ENCODE peak calls at places on chromosomes 12 and 14, in nine cellular contexts. D is K562, K is HFF-Myc, Q is transverse colon, X is neural progenitor cell, L is left lung, H is MM.1S, F is psoas muscle, P is fibroblast of mammary gland. W is an unnamed sample.

GRCh38 chr12:98725481-98726247 is 80.6 kb downstream of the APAF1 start:
- DNase-seq in X (peak; percentile 66), D (peak; percentile 48), L (no peak), Q (no peak), K (peak; percentile 33), H (peak; percentile 52), F (no peak), P (peak; percentile 67), W (no peak)

GRCh38 chr12:98058838-98059237 is 456.6 kb upstream of the TMPO start:
- DNase-seq in K (no peak), L (no peak), F (no peak), X (peak; percentile 52), H (no peak), Q (no peak), P (no peak), D (no peak), W (no peak)

GRCh38 chr12:123983822-123984485 is 10.9 kb downstream of the ZNF664 start:
- DNase-seq in H (peak; percentile 48), Q (peak; percentile 40), D (peak; percentile 38), L (no peak), F (no peak), K (peak; percentile 42), P (peak; percentile 79), X (peak; percentile 81), W (no peak)

GRCh38 chr14:90820958-90821357 is 4.7 kb upstream of the TTC7B start:
- DNase-seq in X (no peak), Q (peak; percentile 27), K (no peak), F (no peak), D (no peak), H (peak; percentile 77), P (peak; percentile 55), L (no peak), W (no peak)

GRCh38 chr14:95829321-95829720 is 47.3 kb upstream of the TUNAR start:
- DNase-seq in F (no peak), P (no peak), D (no peak), Q (no peak), K (no peak), H (no peak), X (no peak), L (no peak), W (no peak)

GRCh38 chr12:685388-685787 is 22.1 kb upstream of the NINJ2 start:
- DNase-seq in K (no peak), X (no peak), L (no peak), F (no peak), H (peak; percentile 26), Q (peak; percentile 47), D (no peak), P (no peak), W (no peak)

GRCh38 chr14:90783344-90783743 is 32.9 kb downstream of the TTC7B start:
- DNase-seq in X (no peak), H (no peak), K (no peak), D (no peak), L (no peak), F (no peak), P (no peak), Q (no peak), W (no peak)

GRCh38 chr12:48977290-48978281 is 536 bp upstream of the WNT1 start:
- DNase-seq in K (no peak), F (peak; percentile 75), Q (peak; percentile 71), X (peak; percentile 82), D (peak; percentile 83), H (peak; percentile 65), P (peak; percentile 65), L (peak; percentile 95), W (no peak)

GRCh38 chr12:95943231-95943842 is at the start of gene AMDHD1:
- DNase-seq in H (peak; percentile 56), Q (peak; percentile 62), D (no peak), P (peak; percentile 36), K (no peak), L (peak; percentile 92), X (peak; percentile 81), F (peak; percentile 61), W (no peak)

GRCh38 chr14:52950410-52950897 is 396 bp downstream of the FERMT2 start:
- DNase-seq in F (peak; percentile 65), X (peak; percentile 74), K (peak; percentile 32), L (peak; percentile 82), P (peak; percentile 44), H (no peak), D (peak; percentile 6), Q (peak; percentile 38), W (no peak)

GRCh38 chr12:54592316-54592715 is 3.9 kb upstream of the PPP1R1A start:
- DNase-seq in P (peak; percentile 46), H (no peak), L (no peak), Q (no peak), K (no peak), F (no peak), D (no peak), X (no peak), W (no peak)

GRCh38 chr14:67385120-67385519 is 25.0 kb downstream of the EIF2S1 start:
- DNase-seq in H (no peak), D (no peak), P (no peak), Q (no peak), L (no peak), K (no peak), X (no peak), F (no peak), W (no peak)

GRCh38 chr12:103956515-103957027 is 9.1 kb upstream of the TDG start:
- DNase-seq in D (no peak), X (no peak), P (no peak), Q (no peak), L (no peak), F (no peak), H (peak; percentile 27), K (no peak), W (no peak)

GRCh38 chr12:112381421-112381897 is 772 bp downstream of the HECTD4 start:
- DNase-seq in P (no peak), K (no peak), X (peak; percentile 62), D (no peak), F (peak; percentile 18), L (no peak), Q (peak; percentile 50), H (peak; percentile 69), W (no peak)

GRCh38 chr12:40565029-40565633 is 127.1 kb upstream of the CNTN1 start:
- DNase-seq in L (no peak), Q (no peak), D (no peak), H (no peak), P (no peak), F (no peak), X (no peak), K (no peak), W (no peak)

DNA sequence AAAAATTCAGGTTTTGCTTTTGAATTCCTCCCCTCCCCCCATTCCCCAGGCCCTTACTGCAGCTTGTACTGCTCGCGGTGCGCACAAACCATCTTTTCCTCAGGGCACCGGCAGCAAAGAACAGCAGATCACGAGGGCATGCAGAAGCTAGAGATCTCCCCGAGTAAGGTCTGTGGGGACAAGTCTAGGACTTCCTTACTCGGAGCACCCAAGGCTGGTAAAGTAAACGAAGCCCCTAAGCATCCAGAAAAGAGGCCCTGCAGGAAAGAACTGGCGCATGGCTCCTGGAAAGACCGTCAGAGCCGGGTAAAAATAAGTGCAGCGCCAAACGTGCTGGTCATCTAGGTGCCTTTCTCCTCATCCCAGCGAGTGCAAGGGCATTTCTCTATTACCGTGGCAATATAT is 709 bp downstream of the LDHB start:
- DNase-seq in D (peak; percentile 18), L (peak; percentile 43), P (peak; percentile 42), K (peak; percentile 5), F (no peak), H (peak; percentile 53), Q (peak; percentile 42), X (peak; percentile 31), W (peak; percentile 12)
- H3K4me3 ChIP-seq in D (peak overlapping the region; percentile 89), L (peak overlapping the region; percentile 79), P (peak overlapping the region; percentile 96), K (peak overlapping the region; percentile 98), F (peak overlapping the region; percentile 84), H (peak overlapping the region; percentile 95), Q (peak overlapping the region; percentile 91), X (peak overlapping the region; percentile 65), W (peak overlapping the region; percentile 86)

GRCh38 chr14:74720526-74720925 is 7.6 kb downstream of the FCF1 start:
- DNase-seq in K (no peak), H (no peak), Q (no peak), D (no peak), P (peak; percentile 20), F (no peak), L (no peak), X (no peak), W (no peak)

GRCh38 chr14:74723134-74723533 is 10.2 kb downstream of the FCF1 start:
- DNase-seq in Q (no peak), L (no peak), K (no peak), D (no peak), H (no peak), X (no peak), F (no peak), P (no peak), W (no peak)
- TF ChIP-seq CTCF in Q (no peak), L (no peak), K (no peak), D (no peak), H (no peak), X (no peak), F (no peak), P (no peak), W (no peak)

GRCh38 chr14:97104029-97104428 is 306.8 kb downstream of the VRK1 start:
- DNase-seq in H (no peak), F (no peak), K (no peak), D (no peak), Q (no peak), P (no peak), L (no peak), X (no peak), W (no peak)

GRCh38 chr14:97107760-97108159 is 310.6 kb downstream of the VRK1 start:
- DNase-seq in Q (no peak), H (no peak), L (no peak), P (peak; percentile 18), X (no peak), K (no peak), D (no peak), F (no peak), W (no peak)

GRCh38 chr14:97106609-97107008 is 309.4 kb downstream of the VRK1 start:
- DNase-seq in K (no peak), L (no peak), D (no peak), F (no peak), X (no peak), H (no peak), Q (no peak), P (no peak), W (no peak)

GRCh38 chr14:97107070-97107469 is 309.9 kb downstream of the VRK1 start:
- DNase-seq in K (no peak), P (peak; percentile 54), L (no peak), H (no peak), F (no peak), Q (no peak), X (no peak), D (no peak), W (no peak)

DNA sequence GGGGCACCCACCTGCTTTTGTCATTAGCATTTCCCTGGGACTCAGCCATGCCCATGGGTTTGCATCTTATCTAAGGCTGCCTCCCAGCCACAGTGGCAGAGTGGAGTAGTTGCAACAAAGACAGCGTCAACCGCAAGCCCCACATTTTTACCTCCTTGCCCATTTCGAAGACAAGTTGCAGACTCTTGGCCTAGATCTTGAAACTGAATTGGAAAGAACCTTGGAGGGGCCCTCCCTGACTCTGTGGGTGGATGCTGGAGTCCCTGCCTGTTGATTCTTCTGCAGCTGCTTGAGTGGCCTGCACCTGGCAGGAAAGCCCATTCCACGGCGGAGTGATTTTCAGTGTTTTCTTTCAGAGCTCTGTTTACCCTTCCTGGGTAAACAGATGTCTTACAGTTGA is 309.0 kb downstream of the VRK1 start:
- DNase-seq in P (no peak), D (no peak), X (no peak), F (no peak), Q (no peak), K (no peak), H (no peak), L (no peak), W (no peak)
- H3K4me3 ChIP-seq in P (no peak overlapping the region), D (no peak overlapping the region), X (no peak overlapping the region), F (no peak overlapping the region), Q (no peak overlapping the region), K (no peak overlapping the region), H (no peak overlapping the region), L (no peak overlapping the region), W (no peak overlapping the region)

GRCh38 chr12:13024151-13024946 is 19.8 kb upstream of the FAM234B start:
- DNase-seq in D (peak; percentile 16), L (no peak), P (peak; percentile 88), X (peak; percentile 18), K (peak; percentile 53), Q (peak; percentile 33), F (no peak), H (peak; percentile 54), W (no peak)
- TF ChIP-seq CTCF in D (peak; percentile 40), L (no peak), P (peak; percentile 81), X (peak; percentile 38), K (peak; percentile 63), Q (peak; percentile 25), F (no peak), H (peak; percentile 59), W (no peak)